ENCODE peak calls at places on chromosomes 3 and 15, in eight cellular contexts. N is dorsolateral prefrontal cortex, O is AG04450, I is heart left ventricle, R is aorta, B is H9, V is ascending aorta, W is kidney. E is an unnamed sample.
A peak's percentile ranks its signal among the peaks of the same experiment; 100 is the strongest.

GRCh38 chr3:151880326-151880725 is 6.9 kb downstream of the SUCNR1 start:
- DNase-seq in V (no peak), R (no peak), B (no peak), N (no peak), I (no peak), O (no peak), W (no peak), E (no peak)

GRCh38 chr3:16132190-16132589 is 42.3 kb upstream of the GALNT15 start:
- DNase-seq in I (no peak), V (no peak), O (no peak), W (no peak), B (peak; percentile 52), R (no peak), N (no peak), E (no peak)

GRCh38 chr3:61682671-61683408 is 121.5 kb downstream of the PTPRG start:
- DNase-seq in R (no peak), I (no peak), B (no peak), V (no peak), N (no peak), W (no peak), O (no peak), E (no peak)

GRCh38 chr3:189404797-189405484 is 226.2 kb upstream of the TP63 start:
- DNase-seq in B (no peak), W (no peak), R (no peak), O (no peak), V (no peak), N (no peak), I (no peak), E (no peak)

GRCh38 chr3:72998489-72998888 is 1.9 kb downstream of the PPP4R2 start:
- DNase-seq in I (no peak), N (no peak), O (no peak), W (no peak), B (no peak), R (no peak), V (no peak), E (no peak)

GRCh38 chr3:13177641-13178040 is 104.4 kb upstream of the IQSEC1 start:
- DNase-seq in W (no peak), I (no peak), N (no peak), V (no peak), O (no peak), R (no peak), B (no peak), E (no peak)

GRCh38 chr3:194928183-194928736 is 242.6 kb downstream of the FAM43A start:
- DNase-seq in V (no peak), B (no peak), O (peak; percentile 26), N (no peak), R (no peak), I (no peak), W (no peak), E (no peak)

GRCh38 chr15:94298359-94298758 is 67.0 kb downstream of the MCTP2 start:
- DNase-seq in N (no peak), V (no peak), O (no peak), W (no peak), B (no peak), I (no peak), R (no peak), E (no peak)

GRCh38 chr3:57864853-57865252 is 108.7 kb downstream of the SLMAP start:
- DNase-seq in V (no peak), R (no peak), B (no peak), W (no peak), O (no peak), N (no peak), I (no peak), E (no peak)

GRCh38 chr3:111732248-111732879 is 126.7 kb upstream of the PHLDB2 start:
- DNase-seq in B (no peak), I (no peak), O (no peak), V (no peak), R (no peak), W (peak; percentile 76), N (no peak), E (peak; percentile 40)

GRCh38 chr15:53936137-53936536 is 42.1 kb upstream of the UNC13C start:
- DNase-seq in R (no peak), W (no peak), B (no peak), V (no peak), O (no peak), N (no peak), I (no peak), E (no peak)

GRCh38 chr3:4351164-4351855 is 48.1 kb downstream of the SETMAR start:
- DNase-seq in V (no peak), N (no peak), W (no peak), I (no peak), R (no peak), O (no peak), B (no peak), E (no peak)

GRCh38 chr3:4356225-4356540 is 53.0 kb downstream of the SETMAR start:
- DNase-seq in N (no peak), O (no peak), V (no peak), B (no peak), W (no peak), R (no peak), I (no peak), E (no peak)

GRCh38 chr3:4350789-4351163 is 47.6 kb downstream of the SETMAR start:
- DNase-seq in O (peak; percentile 47), W (no peak), B (no peak), N (peak; percentile 45), R (no peak), I (peak; percentile 33), V (no peak), E (peak; percentile 50)

GRCh38 chr3:4355401-4356224 is 52.4 kb downstream of the SETMAR start:
- DNase-seq in B (no peak), W (peak; percentile 88), O (no peak), R (no peak), I (peak; percentile 58), N (peak; percentile 22), V (no peak), E (no peak)

GRCh38 chr3:4351872-4352271 is 48.7 kb downstream of the SETMAR start:
- DNase-seq in R (no peak), B (no peak), N (no peak), I (no peak), V (no peak), O (no peak), W (no peak), E (no peak)
- H3K27ac ChIP-seq in R (peak overlapping the region; percentile 82), B (no peak overlapping the region), N (no peak overlapping the region), I (peak overlapping the region; percentile 74), V (peak overlapping the region; percentile 92), O (no peak overlapping the region), W (no peak overlapping the region), E (no peak overlapping the region)

GRCh38 chr15:67883228-67883773 is 43.5 kb upstream of the RNU6-1 start:
- DNase-seq in W (no peak), R (no peak), I (no peak), N (no peak), O (no peak), V (no peak), B (no peak), E (no peak)
- H3K27ac ChIP-seq in W (no peak overlapping the region), R (no peak overlapping the region), I (no peak overlapping the region), N (no peak overlapping the region), O (no peak overlapping the region), V (peak overlapping the region; percentile 81), B (no peak overlapping the region), E (no peak overlapping the region)

GRCh38 chr15:65331811-65332210 is 27.3 kb downstream of the RNU5B-1 start:
- DNase-seq in B (no peak), N (no peak), W (peak; percentile 48), R (no peak), I (no peak), V (no peak), O (no peak), E (no peak)

GRCh38 chr15:65328506-65329297 is 24.2 kb downstream of the RNU5B-1 start:
- DNase-seq in I (no peak), B (no peak), R (no peak), O (no peak), V (no peak), W (peak; percentile 56), N (no peak), E (no peak)

GRCh38 chr15:65330934-65331645 is 26.6 kb downstream of the RNU5B-1 start:
- DNase-seq in O (no peak), I (no peak), V (no peak), R (no peak), W (peak; percentile 58), B (no peak), N (no peak), E (no peak)

GRCh38 chr15:65329298-65329990 is 25.0 kb downstream of the RNU5B-1 start:
- DNase-seq in N (no peak), B (no peak), V (no peak), W (peak; percentile 51), I (no peak), R (no peak), O (no peak), E (no peak)

DNA sequence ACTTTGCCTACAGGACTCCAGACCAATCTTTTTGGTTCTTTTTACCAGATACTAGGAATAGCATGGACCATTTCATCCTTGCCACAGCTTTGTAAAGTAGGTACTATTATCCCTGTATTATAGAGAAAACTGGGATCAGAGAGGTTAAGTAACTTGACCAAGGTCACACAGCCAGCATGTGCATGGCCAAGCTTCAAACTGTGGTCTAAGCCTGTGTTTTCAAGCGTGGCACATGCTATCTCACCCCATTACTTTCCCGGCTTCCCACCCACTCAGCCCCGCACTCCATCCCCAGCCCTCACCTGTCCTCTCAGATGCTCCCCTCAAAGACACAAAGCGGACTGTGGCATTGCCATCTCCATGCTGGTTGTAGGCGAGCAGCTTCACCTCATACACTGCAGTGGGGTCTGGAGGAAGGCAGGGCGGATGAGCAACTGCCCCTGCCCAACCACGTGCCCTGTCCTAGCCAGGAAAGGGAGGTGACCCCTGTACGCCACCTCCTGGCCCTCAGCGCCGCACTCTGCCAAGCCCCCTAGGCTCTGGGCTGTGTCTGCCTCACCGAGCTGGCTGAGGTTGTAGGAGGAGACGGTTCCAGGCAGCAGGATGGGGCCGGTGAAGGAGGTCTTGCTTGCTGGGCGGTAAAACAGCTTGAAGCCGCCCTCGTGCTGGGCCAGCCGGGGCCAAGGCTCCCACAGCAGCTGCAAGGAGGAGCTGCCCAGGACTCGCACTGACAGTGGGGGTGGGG is 25.7 kb downstream of the RNU5B-1 start:
- DNase-seq in W (peak; percentile 59), O (no peak), N (no peak), B (no peak), I (no peak), V (no peak), R (no peak), E (no peak)
- H3K27ac ChIP-seq in W (no peak overlapping the region), O (no peak overlapping the region), N (no peak overlapping the region), B (no peak overlapping the region), I (no peak overlapping the region), V (no peak overlapping the region), R (no peak overlapping the region), E (no peak overlapping the region)

GRCh38 chr3:14379842-14380241 is 22.6 kb upstream of the SLC6A6 start:
- DNase-seq in R (no peak), N (no peak), O (no peak), W (no peak), I (no peak), B (no peak), V (no peak), E (no peak)

GRCh38 chr3:14376348-14377043 is 25.9 kb upstream of the SLC6A6 start:
- DNase-seq in V (no peak), R (no peak), W (no peak), I (no peak), B (no peak), N (no peak), O (no peak), E (no peak)

GRCh38 chr3:14378415-14378814 is 24.0 kb upstream of the SLC6A6 start:
- DNase-seq in O (no peak), I (no peak), B (no peak), R (no peak), N (no peak), V (no peak), W (no peak), E (no peak)

GRCh38 chr3:14377044-14377837 is 25.2 kb upstream of the SLC6A6 start:
- DNase-seq in B (no peak), R (no peak), O (no peak), V (no peak), W (no peak), I (no peak), N (no peak), E (no peak)

GRCh38 chr3:14377838-14378169 is 24.6 kb upstream of the SLC6A6 start:
- DNase-seq in W (peak; percentile 64), N (no peak), O (no peak), I (peak; percentile 61), R (peak; percentile 81), B (no peak), V (no peak), E (no peak)
- H3K27ac ChIP-seq in W (no peak overlapping the region), N (no peak overlapping the region), O (no peak overlapping the region), I (no peak overlapping the region), R (no peak overlapping the region), B (no peak overlapping the region), V (no peak overlapping the region), E (no peak overlapping the region)

E was measured in colonic mucosa.